ENCODE peak calls at places on chromosome 5, in four cellular contexts. Y is tibial artery, Z is lower lobe of right lung, J is uterus. I is an unnamed sample. For H3K4me1, the result is how much of the 10 kb centered on the place peaks cover.

GRCh38 chr5:1462358-1462757 is 17.1 kb upstream of the SLC6A3 start:
- DNase-seq in J (no peak), Z (no peak), Y (no peak), I (peak)

GRCh38 chr5:80069918-80070318 is 34.8 kb downstream of the THBS4 start:
- DNase-seq in J (no peak), Z (peak), Y (no peak), I (no peak)

GRCh38 chr5:95959964-95960801 is 1.5 kb downstream of the ELL2 start:
- DNase-seq in Z (no peak), Y (peak), J (no peak), I (no peak)

GRCh38 chr5:147504535-147504934 is 5.3 kb downstream of the DPYSL3 start:
- DNase-seq in Z (no peak), Y (no peak), J (no peak), I (no peak)

GRCh38 chr5:35954175-35954574 is 15.8 kb upstream of the CAPSL start:
- DNase-seq in J (no peak), Y (no peak), Z (no peak), I (peak)

GRCh38 chr5:122880749-122881148 is 35.3 kb downstream of the SNX24 start:
- DNase-seq in Y (no peak), Z (no peak), J (no peak), I (no peak)

GRCh38 chr5:148384389-148384756 is 615 bp downstream of the FBXO38 start:
- DNase-seq in Y (no peak), Z (no peak), J (peak), I (no peak)

GRCh38 chr5:176416123-176416924 is at the start of gene CLTB:
- DNase-seq in Y (peak), J (peak), Z (peak), I (peak)

GRCh38 chr5:178460598-178461425 is 129.4 kb downstream of the COL23A1 start:
- DNase-seq in Z (peak), J (peak), Y (peak), I (peak)

GRCh38 chr5:43294226-43294625 is 19.0 kb downstream of the HMGCS1 start:
- DNase-seq in Y (no peak), J (no peak), Z (no peak), I (no peak)

GRCh38 chr5:68242743-68243142 is 27.2 kb downstream of the PIK3R1 start:
- DNase-seq in Z (no peak), J (no peak), Y (no peak), I (no peak)

GRCh38 chr5:95993261-95993660 is 31.6 kb upstream of the ELL2 start:
- DNase-seq in Y (no peak), J (no peak), Z (no peak), I (no peak)

GRCh38 chr5:174192103-174192655 is 146.7 kb downstream of the NSG2 start:
- DNase-seq in J (no peak), Z (no peak), Y (no peak), I (no peak)

GRCh38 chr5:66987949-66988838 is 208.4 kb downstream of the CD180 start:
- DNase-seq in J (no peak), Z (no peak), Y (no peak), I (no peak)

GRCh38 chr5:181219262-181220177 is 3.6 kb upstream of the TRIM41 start:
- DNase-seq in Z (no peak), J (no peak), Y (no peak), I (no peak)

GRCh38 chr5:77400645-77401044 is 91.5 kb downstream of the WDR41 start:
- DNase-seq in Z (no peak), J (no peak), Y (no peak), I (no peak)

GRCh38 chr5:17928571-17928970 is 294.3 kb downstream of the TAF11L14 start:
- DNase-seq in Z (no peak), Y (peak), J (no peak), I (peak)

GRCh38 chr5:157477814-157478494 is 17.9 kb downstream of the NIPAL4 start:
- DNase-seq in Y (no peak), Z (no peak), J (no peak), I (no peak)

GRCh38 chr5:109191153-109191558 is 218.6 kb downstream of the PJA2 start:
- DNase-seq in J (no peak), Z (no peak), Y (peak), I (no peak)

GRCh38 chr5:141326088-141326854 is 4.0 kb upstream of the PCDHGA1 start:
- DNase-seq in Z (peak), Y (peak), J (peak), I (no peak)

GRCh38 chr5:18792145-18792544 is 1157.9 kb downstream of the TAF11L14 start:
- DNase-seq in J (no peak), Z (no peak), Y (no peak), I (no peak)

GRCh38 chr5:54295658-54296276 is 14.6 kb downstream of the ARL15 start:
- DNase-seq in Z (no peak), Y (no peak), J (no peak), I (no peak)

GRCh38 chr5:17118631-17119030 is 98.8 kb upstream of the BASP1 start:
- DNase-seq in J (peak), Y (peak), Z (peak), I (no peak)

GRCh38 chr5:110630350-110630749 is 96.1 kb downstream of the TMEM232 start:
- DNase-seq in Z (no peak), J (no peak), Y (no peak), I (no peak)

GRCh38 chr5:59628062-59628828 is 265.3 kb downstream of the PDE4D start:
- DNase-seq in Z (no peak), J (no peak), Y (no peak), I (no peak)

GRCh38 chr5:51378061-51378409 is 5.2 kb upstream of the ISL1 start:
- DNase-seq in J (no peak), Y (no peak), Z (no peak), I (no peak)

GRCh38 chr5:76326559-76327351 is 76.3 kb upstream of the IQGAP2 start:
- DNase-seq in J (no peak), Y (no peak), Z (no peak), I (peak)
- H3K4me1 ChIP-seq in J (under half), Y (under half), Z (under half), I (under half)

DNA sequence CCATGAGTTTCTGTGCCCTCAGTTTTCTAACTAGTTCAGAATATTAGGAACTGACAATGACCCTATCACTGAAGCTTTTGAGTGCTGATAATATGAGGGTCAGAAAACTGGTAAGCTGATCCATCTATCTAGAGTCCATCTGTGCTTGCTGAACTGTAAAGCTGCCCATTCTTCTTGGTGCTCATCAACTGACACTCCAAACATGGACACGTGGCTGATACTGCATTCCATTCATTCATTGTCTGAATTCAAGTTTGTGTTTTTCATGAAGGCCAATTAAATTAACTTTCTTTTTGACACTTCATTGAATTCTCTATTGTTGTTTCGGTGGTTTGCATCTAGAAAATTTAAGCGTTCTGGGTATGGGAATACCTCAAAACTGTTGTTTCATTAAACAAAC is 17.6 kb downstream of the NREP start:
- DNase-seq in Y (no peak), J (no peak), Z (no peak), I (no peak)
- H3K4me1 ChIP-seq in Y (under half), J (under half), Z (under half), I (under half)

GRCh38 chr5:179821298-179822058 is 773 bp downstream of the SQSTM1 start:
- DNase-seq in Y (peak), Z (peak), J (peak), I (peak)

GRCh38 chr5:179819296-179820126 is 1.2 kb upstream of the SQSTM1 start:
- DNase-seq in Y (peak), Z (peak), J (peak), I (peak)

GRCh38 chr5:179820127-179820482 is 600 bp upstream of the SQSTM1 start:
- DNase-seq in J (no peak), Z (no peak), Y (no peak), I (no peak)

GRCh38 chr5:179822059-179822432 is 1.3 kb downstream of the SQSTM1 start:
- DNase-seq in J (no peak), Z (peak), Y (no peak), I (no peak)

DNA sequence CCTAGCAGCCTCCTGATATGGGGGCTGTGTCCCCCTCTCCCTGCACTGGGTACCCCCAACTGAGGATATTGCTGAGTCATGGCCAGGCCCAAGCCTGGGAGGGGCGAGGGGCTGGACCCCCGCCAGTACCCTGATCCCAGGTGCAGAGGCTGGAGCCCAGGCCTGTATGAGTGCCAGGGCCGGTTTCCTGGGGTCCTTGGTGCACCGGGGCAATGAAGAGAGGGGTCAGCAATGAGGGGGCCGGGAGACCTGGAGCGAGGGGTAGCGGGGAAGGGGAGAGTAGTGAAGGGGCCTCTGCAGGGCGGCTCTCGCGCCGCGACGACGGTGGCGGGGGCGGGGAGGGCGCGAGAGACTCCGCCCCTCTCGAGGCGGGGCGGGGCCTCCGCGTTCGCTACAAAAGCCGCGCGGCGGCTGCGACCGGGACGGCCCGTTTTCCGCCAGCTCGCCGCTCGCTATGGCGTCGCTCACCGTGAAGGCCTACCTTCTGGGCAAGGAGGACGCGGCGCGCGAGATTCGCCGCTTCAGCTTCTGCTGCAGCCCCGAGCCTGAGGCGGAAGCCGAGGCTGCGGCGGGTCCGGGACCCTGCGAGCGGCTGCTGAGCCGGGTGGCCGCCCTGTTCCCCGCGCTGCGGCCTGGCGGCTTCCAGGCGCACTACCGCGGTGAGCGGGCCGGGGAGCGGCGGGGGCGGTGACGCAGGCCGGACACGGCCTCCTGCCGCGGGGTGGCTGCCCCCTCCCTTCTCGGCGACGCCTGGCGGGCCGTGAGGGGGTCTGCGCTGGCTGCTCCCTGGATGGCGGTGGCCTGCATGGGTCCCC is at the start of gene SQSTM1:
- DNase-seq in Y (peak), J (peak), Z (peak), I (peak)
- H3K4me1 ChIP-seq in Y (half or more), J (under half), Z (half or more), I (half or more)

GRCh38 chr5:177448244-177448950 is 1.8 kb downstream of the PRR7 start:
- DNase-seq in Z (no peak), J (no peak), Y (no peak), I (no peak)
- H3K4me1 ChIP-seq in Z (under half), J (under half), Y (under half), I (under half)

GRCh38 chr5:126104341-126104740 is 318.9 kb upstream of the GRAMD2B start:
- DNase-seq in Z (no peak), J (no peak), Y (no peak), I (no peak)
- H3K4me1 ChIP-seq in Z (under half), J (under half), Y (under half), I (under half)

GRCh38 chr5:172866378-172866777 is 32.3 kb downstream of the ERGIC1 start:
- DNase-seq in Z (no peak), J (no peak), Y (no peak), I (peak)

GRCh38 chr5:172868924-172869565 is 35.0 kb downstream of the ERGIC1 start:
- DNase-seq in Y (peak), J (peak), Z (peak), I (peak)

GRCh38 chr5:172868436-172868923 is 34.4 kb downstream of the ERGIC1 start:
- DNase-seq in Y (no peak), J (no peak), Z (no peak), I (no peak)

GRCh38 chr5:172866802-172867748 is 33.0 kb downstream of the ERGIC1 start:
- DNase-seq in J (peak), Y (peak), Z (no peak), I (no peak)

GRCh38 chr5:172867761-172868435 is 33.8 kb downstream of the ERGIC1 start:
- DNase-seq in Y (no peak), J (no peak), Z (no peak), I (no peak)
- H3K4me1 ChIP-seq in Y (half or more), J (under half), Z (half or more), I (half or more)

GRCh38 chr5:143350341-143350740 is 53.1 kb downstream of the NR3C1 start:
- DNase-seq in Z (no peak), J (no peak), Y (no peak), I (no peak)

GRCh38 chr5:143349127-143349526 is 54.4 kb downstream of the NR3C1 start:
- DNase-seq in J (no peak), Y (no peak), Z (no peak), I (no peak)

GRCh38 chr5:143354025-143354424 is 49.5 kb downstream of the NR3C1 start:
- DNase-seq in Z (no peak), J (no peak), Y (no peak), I (no peak)

GRCh38 chr5:143352691-143353090 is 50.8 kb downstream of the NR3C1 start:
- DNase-seq in J (no peak), Y (no peak), Z (no peak), I (no peak)

DNA sequence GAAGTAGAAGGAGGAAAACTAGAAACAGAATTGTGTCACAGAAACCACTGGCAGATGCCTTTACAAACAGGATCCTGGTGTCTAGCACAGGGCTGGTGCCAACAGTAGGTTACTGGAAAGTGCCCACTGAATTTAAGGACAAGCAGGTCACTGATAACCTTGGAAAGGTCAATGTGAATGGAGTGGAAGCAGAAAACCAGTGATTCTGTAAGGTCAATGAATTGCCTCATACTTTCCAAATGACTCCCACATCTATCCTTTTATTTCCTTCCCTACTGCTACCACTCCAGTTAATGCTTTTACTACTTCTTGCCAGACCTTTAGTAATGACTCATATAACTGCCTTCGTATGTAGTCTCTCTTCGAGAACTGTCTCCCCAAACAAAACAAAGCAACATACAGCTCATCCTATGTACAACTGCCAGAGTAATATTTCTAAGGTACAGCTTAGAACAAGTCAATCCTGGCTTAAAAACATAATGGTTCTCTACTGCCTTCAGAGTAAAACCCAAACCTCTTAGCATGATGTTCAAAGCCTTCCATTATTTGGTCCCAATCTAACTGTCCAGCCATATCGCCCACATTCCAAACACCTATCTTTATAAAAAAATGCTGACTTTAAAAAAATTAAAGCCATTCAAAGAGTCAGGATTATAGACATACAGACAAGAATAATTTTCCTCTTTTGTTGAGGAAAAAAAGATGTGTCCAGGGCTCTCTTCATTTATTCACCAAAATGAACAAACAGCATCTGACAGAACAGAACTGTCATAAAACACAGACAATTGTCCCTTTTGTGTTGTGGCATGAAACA is 52.5 kb downstream of the NR3C1 start:
- DNase-seq in J (no peak), Z (no peak), Y (no peak), I (no peak)
- H3K4me1 ChIP-seq in J (under half), Z (half or more), Y (half or more), I (under half)

I was measured in kidney.